ENCODE peak calls at places on chromosomes 12 and 14, in seven cellular contexts. One of them, this sample, is unnamed.

GRCh38 chr12:107684990-107685359 is 624 bp upstream of the PWP1 start:
- DNase-seq in NT2/D1: peak; percentile 39
- DNase-seq in adrenal gland: no peak
- DNase-seq in CD4-positive, alpha-beta memory T cell: no peak
- DNase-seq in body of pancreas: no peak
- DNase-seq in IMR-90: peak; percentile 35
- DNase-seq in ascending aorta: no peak
- DNase-seq in this sample: no peak

GRCh38 chr12:55681142-55682077 is 26.3 kb downstream of the ITGA7 start:
- DNase-seq in ascending aorta: peak; percentile 38
- DNase-seq in CD4-positive, alpha-beta memory T cell: no peak
- DNase-seq in adrenal gland: peak; percentile 58
- DNase-seq in body of pancreas: peak; percentile 82
- DNase-seq in IMR-90: peak; percentile 51
- DNase-seq in NT2/D1: peak; percentile 58
- DNase-seq in this sample: peak; percentile 76

GRCh38 chr12:66594688-66595087 is 84.2 kb downstream of the GRIP1 start:
- DNase-seq in IMR-90: no peak
- DNase-seq in adrenal gland: no peak
- DNase-seq in ascending aorta: no peak
- DNase-seq in NT2/D1: no peak
- DNase-seq in CD4-positive, alpha-beta memory T cell: no peak
- DNase-seq in body of pancreas: no peak
- DNase-seq in this sample: no peak

GRCh38 chr12:28253175-28253641 is 63.0 kb downstream of the CCDC91 start:
- DNase-seq in ascending aorta: no peak
- DNase-seq in body of pancreas: no peak
- DNase-seq in NT2/D1: no peak
- DNase-seq in CD4-positive, alpha-beta memory T cell: peak; percentile 45
- DNase-seq in IMR-90: peak; percentile 43
- DNase-seq in adrenal gland: no peak
- DNase-seq in this sample: no peak

GRCh38 chr12:120231316-120232011 is 30.6 kb upstream of the RPLP0 start:
- DNase-seq in IMR-90: peak; percentile 97
- DNase-seq in ascending aorta: peak; percentile 56
- DNase-seq in NT2/D1: peak; percentile 92
- DNase-seq in body of pancreas: peak; percentile 88
- DNase-seq in CD4-positive, alpha-beta memory T cell: peak; percentile 94
- DNase-seq in adrenal gland: peak; percentile 79
- DNase-seq in this sample: peak; percentile 87

GRCh38 chr14:106564058-106564643 is 1037.8 kb downstream of the TMEM121 start:
- DNase-seq in NT2/D1: peak; percentile 18
- DNase-seq in CD4-positive, alpha-beta memory T cell: peak; percentile 57
- DNase-seq in adrenal gland: no peak
- DNase-seq in ascending aorta: no peak
- DNase-seq in body of pancreas: peak; percentile 16
- DNase-seq in IMR-90: no peak
- DNase-seq in this sample: peak; percentile 14

GRCh38 chr14:83291716-83292115 is 1758.1 kb upstream of the SEL1L start:
- DNase-seq in ascending aorta: no peak
- DNase-seq in adrenal gland: no peak
- DNase-seq in CD4-positive, alpha-beta memory T cell: no peak
- DNase-seq in IMR-90: peak; percentile 5
- DNase-seq in NT2/D1: no peak
- DNase-seq in body of pancreas: no peak
- DNase-seq in this sample: no peak

GRCh38 chr12:114579389-114579788 is 104.6 kb downstream of the TBX3 start:
- DNase-seq in adrenal gland: no peak
- DNase-seq in IMR-90: no peak
- DNase-seq in NT2/D1: no peak
- DNase-seq in body of pancreas: no peak
- DNase-seq in CD4-positive, alpha-beta memory T cell: no peak
- DNase-seq in ascending aorta: no peak
- DNase-seq in this sample: no peak

GRCh38 chr14:66425402-66425801 is 60.8 kb upstream of the CCDC196 start:
- DNase-seq in NT2/D1: no peak
- DNase-seq in CD4-positive, alpha-beta memory T cell: no peak
- DNase-seq in body of pancreas: peak; percentile 17
- DNase-seq in ascending aorta: no peak
- DNase-seq in adrenal gland: no peak
- DNase-seq in IMR-90: no peak
- DNase-seq in this sample: no peak

GRCh38 chr12:111404362-111405148 is 1.2 kb upstream of the SH2B3 start:
- DNase-seq in CD4-positive, alpha-beta memory T cell: peak; percentile 78
- DNase-seq in body of pancreas: peak; percentile 51
- DNase-seq in adrenal gland: peak; percentile 35
- DNase-seq in NT2/D1: peak; percentile 49
- DNase-seq in IMR-90: no peak
- DNase-seq in ascending aorta: no peak
- DNase-seq in this sample: no peak

GRCh38 chr14:101112351-101113107 is 209.0 kb upstream of the RTL1 start:
- DNase-seq in adrenal gland: no peak
- DNase-seq in body of pancreas: no peak
- DNase-seq in NT2/D1: no peak
- DNase-seq in ascending aorta: no peak
- DNase-seq in CD4-positive, alpha-beta memory T cell: no peak
- DNase-seq in IMR-90: no peak
- DNase-seq in this sample: no peak

GRCh38 chr14:69880051-69880487 is 853 bp downstream of the SMOC1 start:
- DNase-seq in NT2/D1: no peak
- DNase-seq in ascending aorta: no peak
- DNase-seq in adrenal gland: no peak
- DNase-seq in CD4-positive, alpha-beta memory T cell: no peak
- DNase-seq in body of pancreas: peak; percentile 37
- DNase-seq in IMR-90: peak; percentile 29
- DNase-seq in this sample: no peak

GRCh38 chr14:105478624-105479305 is 4.1 kb downstream of the CRIP2 start:
- DNase-seq in body of pancreas: no peak
- DNase-seq in ascending aorta: no peak
- DNase-seq in NT2/D1: no peak
- DNase-seq in adrenal gland: no peak
- DNase-seq in IMR-90: no peak
- DNase-seq in CD4-positive, alpha-beta memory T cell: peak; percentile 79
- DNase-seq in this sample: no peak

GRCh38 chr14:21408152-21408551 is 24.3 kb upstream of the SUPT16H start:
- DNase-seq in CD4-positive, alpha-beta memory T cell: no peak
- DNase-seq in ascending aorta: no peak
- DNase-seq in adrenal gland: no peak
- DNase-seq in NT2/D1: no peak
- DNase-seq in IMR-90: peak; percentile 65
- DNase-seq in body of pancreas: no peak
- DNase-seq in this sample: no peak

GRCh38 chr14:96268426-96269358 is 12.7 kb downstream of the BDKRB1 start:
- DNase-seq in adrenal gland: no peak
- DNase-seq in NT2/D1: no peak
- DNase-seq in CD4-positive, alpha-beta memory T cell: no peak
- DNase-seq in ascending aorta: no peak
- DNase-seq in IMR-90: peak; percentile 99
- DNase-seq in body of pancreas: peak; percentile 65
- DNase-seq in this sample: no peak

GRCh38 chr14:80356413-80356812 is 145.1 kb upstream of the DIO2 start:
- DNase-seq in body of pancreas: no peak
- DNase-seq in IMR-90: peak; percentile 40
- DNase-seq in CD4-positive, alpha-beta memory T cell: no peak
- DNase-seq in adrenal gland: no peak
- DNase-seq in ascending aorta: no peak
- DNase-seq in NT2/D1: no peak
- DNase-seq in this sample: no peak

GRCh38 chr12:102144221-102144620 is 24.2 kb downstream of the PARPBP start:
- DNase-seq in body of pancreas: no peak
- DNase-seq in adrenal gland: no peak
- DNase-seq in CD4-positive, alpha-beta memory T cell: no peak
- DNase-seq in ascending aorta: no peak
- DNase-seq in IMR-90: no peak
- DNase-seq in NT2/D1: no peak
- DNase-seq in this sample: no peak

GRCh38 chr12:47963340-47964040 is at the start of gene TMEM106C:
- DNase-seq in NT2/D1: peak; percentile 96
- DNase-seq in ascending aorta: peak; percentile 48
- DNase-seq in CD4-positive, alpha-beta memory T cell: peak; percentile 89
- DNase-seq in body of pancreas: peak; percentile 94
- DNase-seq in IMR-90: peak; percentile 85
- DNase-seq in adrenal gland: peak; percentile 90
- DNase-seq in this sample: peak; percentile 82

GRCh38 chr14:49620182-49621113 is at the start of the genes MGAT2 and RPL36AL:
- DNase-seq in CD4-positive, alpha-beta memory T cell: peak; percentile 96
- DNase-seq in ascending aorta: peak; percentile 95
- DNase-seq in IMR-90: peak; percentile 99
- DNase-seq in NT2/D1: peak; percentile 91
- DNase-seq in body of pancreas: peak; percentile 98
- DNase-seq in adrenal gland: peak; percentile 99
- DNase-seq in this sample: peak; percentile 99

GRCh38 chr14:76320975-76321374 is 55.0 kb upstream of the ESRRB start:
- DNase-seq in ascending aorta: no peak
- DNase-seq in NT2/D1: no peak
- DNase-seq in CD4-positive, alpha-beta memory T cell: no peak
- DNase-seq in IMR-90: no peak
- DNase-seq in adrenal gland: no peak
- DNase-seq in body of pancreas: no peak
- DNase-seq in this sample: no peak
- H3K4me3 ChIP-seq in ascending aorta: no peak overlapping the region
- H3K4me3 ChIP-seq in NT2/D1: no peak overlapping the region
- H3K4me3 ChIP-seq in CD4-positive, alpha-beta memory T cell: no peak overlapping the region
- H3K4me3 ChIP-seq in IMR-90: no peak overlapping the region
- H3K4me3 ChIP-seq in adrenal gland: no peak overlapping the region
- H3K4me3 ChIP-seq in body of pancreas: no peak overlapping the region
- H3K4me3 ChIP-seq in this sample: no peak overlapping the region

GRCh38 chr14:35285991-35286564 is 6.1 kb upstream of the PSMA6 start:
- DNase-seq in CD4-positive, alpha-beta memory T cell: no peak
- DNase-seq in ascending aorta: no peak
- DNase-seq in body of pancreas: no peak
- DNase-seq in NT2/D1: no peak
- DNase-seq in adrenal gland: no peak
- DNase-seq in IMR-90: no peak
- DNase-seq in this sample: no peak

GRCh38 chr14:35287481-35288013 is 4.6 kb upstream of the PSMA6 start:
- DNase-seq in body of pancreas: peak; percentile 19
- DNase-seq in ascending aorta: no peak
- DNase-seq in IMR-90: no peak
- DNase-seq in NT2/D1: no peak
- DNase-seq in adrenal gland: no peak
- DNase-seq in CD4-positive, alpha-beta memory T cell: no peak
- DNase-seq in this sample: peak; percentile 12

GRCh38 chr14:35289623-35290022 is 2.6 kb upstream of the PSMA6 start:
- DNase-seq in body of pancreas: no peak
- DNase-seq in NT2/D1: no peak
- DNase-seq in CD4-positive, alpha-beta memory T cell: no peak
- DNase-seq in adrenal gland: no peak
- DNase-seq in IMR-90: no peak
- DNase-seq in ascending aorta: no peak
- DNase-seq in this sample: no peak

GRCh38 chr14:35286707-35287106 is 5.5 kb upstream of the PSMA6 start:
- DNase-seq in CD4-positive, alpha-beta memory T cell: no peak
- DNase-seq in IMR-90: no peak
- DNase-seq in body of pancreas: no peak
- DNase-seq in adrenal gland: no peak
- DNase-seq in NT2/D1: no peak
- DNase-seq in ascending aorta: no peak
- DNase-seq in this sample: no peak

DNA sequence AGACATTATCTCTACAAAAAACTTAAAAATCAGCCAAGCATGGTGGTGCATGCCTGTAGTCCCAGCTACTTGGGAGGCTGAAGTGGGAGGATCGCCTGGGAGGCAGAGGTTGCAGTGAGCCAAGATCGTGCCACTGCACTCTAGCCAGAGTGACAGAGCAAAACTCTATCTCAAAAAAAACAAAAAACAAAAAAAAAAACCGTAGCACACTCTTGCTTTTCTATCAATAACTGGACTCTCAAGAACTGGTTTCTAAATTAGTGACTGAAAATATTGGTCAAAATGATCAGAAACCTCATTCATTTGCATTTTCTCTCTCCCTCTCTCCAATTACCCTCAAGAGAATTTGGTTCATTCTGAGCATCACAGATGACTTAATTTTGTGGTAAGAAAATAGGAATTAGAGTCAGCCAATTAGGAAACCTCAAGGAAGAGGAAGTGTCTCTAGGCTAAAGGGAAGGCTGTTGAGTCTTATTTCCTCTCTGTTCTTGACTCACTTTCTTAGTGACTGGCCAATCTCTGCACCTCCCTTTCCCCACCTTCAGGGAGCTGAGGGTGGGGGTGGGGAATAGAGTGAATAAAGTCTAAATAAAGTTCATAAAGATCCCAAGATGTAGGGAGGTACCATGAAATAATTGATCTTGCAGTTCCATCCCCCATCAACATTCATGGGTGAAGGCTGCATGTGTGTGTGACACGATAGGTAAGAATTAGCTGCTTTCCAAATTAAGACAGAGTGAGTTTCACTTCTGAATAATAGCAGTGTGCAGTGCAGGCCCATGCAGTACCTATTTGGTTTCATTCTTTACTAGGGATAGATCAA is 6.8 kb upstream of the PSMA6 start:
- DNase-seq in IMR-90: peak; percentile 8
- DNase-seq in CD4-positive, alpha-beta memory T cell: no peak
- DNase-seq in body of pancreas: no peak
- DNase-seq in NT2/D1: no peak
- DNase-seq in adrenal gland: no peak
- DNase-seq in ascending aorta: no peak
- DNase-seq in this sample: peak; percentile 77
- H3K4me3 ChIP-seq in IMR-90: no peak overlapping the region
- H3K4me3 ChIP-seq in CD4-positive, alpha-beta memory T cell: no peak overlapping the region
- H3K4me3 ChIP-seq in body of pancreas: no peak overlapping the region
- H3K4me3 ChIP-seq in NT2/D1: no peak overlapping the region
- H3K4me3 ChIP-seq in adrenal gland: no peak overlapping the region
- H3K4me3 ChIP-seq in ascending aorta: no peak overlapping the region
- H3K4me3 ChIP-seq in this sample: peak overlapping the region; percentile 7

DNA sequence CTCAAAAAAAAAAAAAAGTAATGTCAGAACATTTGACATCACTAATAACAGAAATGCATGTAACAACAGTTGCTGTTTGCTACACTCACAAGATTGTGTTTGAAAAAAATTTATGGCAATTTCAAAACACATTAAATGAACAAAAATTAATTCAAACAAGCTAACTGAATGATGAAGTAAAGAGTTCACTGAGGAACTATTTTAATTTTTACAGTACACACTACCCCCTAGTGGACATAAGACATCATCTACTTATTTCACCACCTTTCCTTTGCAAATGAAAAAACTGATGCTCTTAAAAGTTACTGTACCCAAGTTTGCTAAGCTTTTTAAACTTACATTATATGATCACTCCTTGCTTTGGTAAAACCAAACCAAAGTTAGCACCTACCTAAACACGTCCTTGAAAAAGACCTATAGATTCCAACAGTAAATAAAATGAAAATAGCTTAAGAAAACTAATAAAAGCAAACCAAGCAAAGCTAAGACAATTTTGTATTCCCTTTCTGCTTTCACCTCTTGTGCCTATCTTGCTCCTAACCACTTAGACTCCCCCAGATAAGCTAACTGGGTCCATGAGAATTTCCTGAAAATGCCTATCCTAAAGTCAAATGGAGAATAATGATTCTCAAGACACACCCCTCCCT is 22.2 kb downstream of the UBE2N start:
- DNase-seq in CD4-positive, alpha-beta memory T cell: no peak
- DNase-seq in body of pancreas: no peak
- DNase-seq in adrenal gland: no peak
- DNase-seq in NT2/D1: no peak
- DNase-seq in IMR-90: peak; percentile 75
- DNase-seq in ascending aorta: no peak
- DNase-seq in this sample: no peak
- H3K4me3 ChIP-seq in CD4-positive, alpha-beta memory T cell: no peak overlapping the region
- H3K4me3 ChIP-seq in body of pancreas: no peak overlapping the region
- H3K4me3 ChIP-seq in adrenal gland: peak overlapping the region; percentile 10
- H3K4me3 ChIP-seq in NT2/D1: no peak overlapping the region
- H3K4me3 ChIP-seq in IMR-90: no peak overlapping the region
- H3K4me3 ChIP-seq in ascending aorta: peak overlapping the region; percentile 23
- H3K4me3 ChIP-seq in this sample: no peak overlapping the region

GRCh38 chr12:62191747-62192485 is 68.3 kb upstream of the USP15 start:
- DNase-seq in adrenal gland: peak; percentile 51
- DNase-seq in ascending aorta: no peak
- DNase-seq in CD4-positive, alpha-beta memory T cell: peak; percentile 39
- DNase-seq in body of pancreas: peak; percentile 16
- DNase-seq in IMR-90: no peak
- DNase-seq in NT2/D1: no peak
- DNase-seq in this sample: no peak
- H3K4me3 ChIP-seq in adrenal gland: peak overlapping the region; percentile 53
- H3K4me3 ChIP-seq in ascending aorta: peak overlapping the region; percentile 70
- H3K4me3 ChIP-seq in CD4-positive, alpha-beta memory T cell: peak overlapping the region; percentile 43
- H3K4me3 ChIP-seq in body of pancreas: no peak overlapping the region
- H3K4me3 ChIP-seq in IMR-90: peak overlapping the region; percentile 2
- H3K4me3 ChIP-seq in NT2/D1: peak overlapping the region; percentile 72
- H3K4me3 ChIP-seq in this sample: peak overlapping the region; percentile 43

This sample was measured in HL-60.